ENCODE peak calls at places on chromosomes 4 and X, in four cellular contexts. G is GM12878, V is K562, P is HepG2. N is an unnamed sample.
A peak's percentile ranks its signal among the peaks of the same experiment; 100 is the strongest.

GRCh38 chrX:101416691-101417090 is 8.7 kb downstream of the HNRNPH2 start:
- DNase-seq in G (no peak), V (no peak), P (no peak), N (no peak)

GRCh38 chrX:63503541-63503940 is 152.4 kb upstream of the SPIN4 start:
- DNase-seq in G (no peak), V (no peak), P (no peak), N (no peak)

GRCh38 chr4:176185068-176185467 is 10.3 kb downstream of the SPATA4 start:
- DNase-seq in G (no peak), V (no peak), P (no peak), N (no peak)

GRCh38 chr4:137310593-137311490 is 221.5 kb downstream of the PCDH18 start:
- DNase-seq in G (no peak), V (no peak), P (no peak), N (no peak)

GRCh38 chrX:137052641-137053235 is 18.9 kb upstream of the GPR101 start:
- DNase-seq in G (no peak), V (no peak), P (no peak), N (peak; percentile 19)

GRCh38 chr4:48635310-48635709 is 144.8 kb downstream of the FRYL start:
- DNase-seq in G (no peak), V (no peak), P (peak; percentile 9), N (no peak)

GRCh38 chr4:86974481-86975050 is 39.8 kb downstream of the AFF1 start:
- DNase-seq in G (no peak), V (no peak), P (no peak), N (no peak)

GRCh38 chr4:87461281-87461700 is 38.9 kb downstream of the NUDT9 start:
- DNase-seq in G (no peak), V (no peak), P (no peak), N (no peak)

GRCh38 chr4:39394706-39395105 is 12.0 kb upstream of the KLB start:
- DNase-seq in G (no peak), V (no peak), P (no peak), N (no peak)

GRCh38 chrX:69165116-69165651 is at the start of gene PJA1:
- DNase-seq in G (no peak), V (peak; percentile 58), P (peak; percentile 31), N (peak; percentile 62)

GRCh38 chr4:137705171-137705783 is 173.0 kb upstream of the PCDH18 start:
- DNase-seq in G (no peak), V (no peak), P (no peak), N (no peak)

GRCh38 chr4:111215755-111216154 is 592.9 kb upstream of the PITX2 start:
- DNase-seq in G (no peak), V (no peak), P (no peak), N (no peak)

GRCh38 chrX:113260474-113260873 is 419.8 kb upstream of the AMOT start:
- DNase-seq in G (no peak), V (peak; percentile 0), P (peak; percentile 1), N (no peak)

GRCh38 chr4:139669859-139670258 is 4.2 kb downstream of the MGST2 start:
- DNase-seq in G (no peak), V (no peak), P (no peak), N (no peak)

GRCh38 chr4:189656551-189657165 is 284.0 kb upstream of the FRG1 start:
- DNase-seq in G (no peak), V (no peak), P (no peak), N (no peak)

GRCh38 chr4:145731026-145731425 is 51.1 kb downstream of the C4orf51 start:
- DNase-seq in G (no peak), V (no peak), P (peak; percentile 77), N (no peak)

GRCh38 chr4:74328501-74328900 is 20.2 kb downstream of the EPGN start:
- DNase-seq in G (no peak), V (no peak), P (no peak), N (no peak)

GRCh38 chrX:110588164-110588563 is 207.5 kb downstream of the CHRDL1 start:
- DNase-seq in G (no peak), V (no peak), P (peak; percentile 1), N (no peak)

GRCh38 chr4:74042681-74043080 is 4.2 kb upstream of the CXCL3 start:
- DNase-seq in G (no peak), V (peak; percentile 26), P (no peak), N (no peak)

GRCh38 chr4:101418055-101418454 is 70.7 kb upstream of the PPP3CA start:
- DNase-seq in G (peak; percentile 51), V (no peak), P (no peak), N (no peak)

GRCh38 chrX:100829730-100830129 is 9.5 kb downstream of the CSTF2 start:
- DNase-seq in G (peak; percentile 45), V (no peak), P (no peak), N (no peak)

GRCh38 chr4:152516156-152516555 is 19.7 kb downstream of the FBXW7 start:
- DNase-seq in G (no peak), V (peak; percentile 26), P (no peak), N (peak; percentile 59)

GRCh38 chrX:70434352-70434866 is 10.2 kb upstream of the DLG3 start:
- DNase-seq in G (no peak), V (peak; percentile 91), P (peak; percentile 73), N (peak; percentile 91)

GRCh38 chr4:13641084-13641483 is 13.6 kb upstream of the BOD1L1 start:
- DNase-seq in G (no peak), V (no peak), P (no peak), N (no peak)

GRCh38 chr4:80213117-80213815 is 16.0 kb downstream of the PRDM8 start:
- DNase-seq in G (no peak), V (no peak), P (no peak), N (no peak)

GRCh38 chrX:105553118-105553517 is 269.2 kb upstream of the NRK start:
- DNase-seq in G (no peak), V (no peak), P (no peak), N (no peak)

GRCh38 chrX:154440623-154441357 is 3.2 kb upstream of the FAM50A start:
- DNase-seq in G (no peak), V (no peak), P (no peak), N (no peak)

GRCh38 chr4:24121395-24122175 is 231.7 kb upstream of the PPARGC1A start:
- DNase-seq in G (no peak), V (no peak), P (no peak), N (no peak)

GRCh38 chr4:2024683-2025082 is 15.9 kb upstream of the NELFA start:
- DNase-seq in G (no peak), V (no peak), P (no peak), N (no peak)

GRCh38 chrX:116238866-116239265 is 68.3 kb downstream of the AGTR2 start:
- DNase-seq in G (no peak), V (no peak), P (no peak), N (no peak)

GRCh38 chr4:158945529-158946108 is 157.3 kb upstream of the RAPGEF2 start:
- DNase-seq in G (no peak), V (peak; percentile 14), P (no peak), N (no peak)

GRCh38 chrX:66038115-66038514 is 1.8 kb downstream of the VSIG4 start:
- DNase-seq in G (no peak), V (no peak), P (no peak), N (no peak)

GRCh38 chrX:88101968-88102367 is 584.4 kb downstream of the KLHL4 start:
- DNase-seq in G (no peak), V (no peak), P (no peak), N (no peak)
- TF ChIP-seq CBFB in G (no peak), V (no peak), P (no peak), N (no peak)

DNA sequence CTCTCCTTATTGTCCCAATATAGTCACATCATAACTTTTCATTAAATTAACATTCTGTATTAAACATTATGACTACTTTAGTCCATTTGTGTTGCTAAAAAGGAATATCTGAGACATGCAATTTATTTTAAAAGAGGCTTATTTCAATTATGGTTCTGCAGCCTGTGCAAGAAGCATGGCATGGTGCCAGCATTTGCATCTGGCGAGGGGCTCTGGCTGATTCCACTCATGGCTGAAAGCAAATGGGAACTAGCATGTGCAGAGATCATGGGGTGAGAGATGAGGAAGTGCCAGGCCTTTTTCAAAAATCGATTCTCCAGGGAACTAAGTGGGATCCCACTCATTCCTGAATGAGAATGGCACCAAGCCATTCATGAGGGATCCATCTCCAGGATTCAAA is 476.3 kb upstream of the RPS6KA3 start:
- DNase-seq in G (no peak), V (no peak), P (no peak), N (no peak)
- TF ChIP-seq CBFB in G (no peak), V (no peak), P (no peak), N (no peak)

DNA sequence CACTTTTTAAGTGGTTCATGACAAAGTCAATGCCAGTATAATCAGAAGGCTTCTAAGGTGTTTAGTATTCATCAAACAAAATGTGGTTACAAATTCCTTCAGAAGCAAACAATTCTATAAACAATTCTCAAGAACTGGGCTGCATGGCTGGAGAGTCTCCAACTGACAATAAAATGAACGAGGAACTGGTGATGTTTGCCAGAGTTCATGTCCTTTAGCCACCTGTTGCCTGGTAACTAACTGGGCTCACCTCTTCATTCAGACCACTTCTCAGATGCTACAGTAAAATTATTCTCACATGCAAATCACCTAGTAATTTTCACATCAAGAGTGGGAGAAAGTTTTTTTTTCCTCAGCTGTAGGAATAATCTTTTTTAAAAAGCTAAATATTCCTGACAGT is 53.3 kb downstream of the CAMK2D start:
- DNase-seq in G (no peak), V (no peak), P (no peak), N (no peak)
- TF ChIP-seq CBFB in G (no peak), V (no peak), P (no peak), N (no peak)

DNA sequence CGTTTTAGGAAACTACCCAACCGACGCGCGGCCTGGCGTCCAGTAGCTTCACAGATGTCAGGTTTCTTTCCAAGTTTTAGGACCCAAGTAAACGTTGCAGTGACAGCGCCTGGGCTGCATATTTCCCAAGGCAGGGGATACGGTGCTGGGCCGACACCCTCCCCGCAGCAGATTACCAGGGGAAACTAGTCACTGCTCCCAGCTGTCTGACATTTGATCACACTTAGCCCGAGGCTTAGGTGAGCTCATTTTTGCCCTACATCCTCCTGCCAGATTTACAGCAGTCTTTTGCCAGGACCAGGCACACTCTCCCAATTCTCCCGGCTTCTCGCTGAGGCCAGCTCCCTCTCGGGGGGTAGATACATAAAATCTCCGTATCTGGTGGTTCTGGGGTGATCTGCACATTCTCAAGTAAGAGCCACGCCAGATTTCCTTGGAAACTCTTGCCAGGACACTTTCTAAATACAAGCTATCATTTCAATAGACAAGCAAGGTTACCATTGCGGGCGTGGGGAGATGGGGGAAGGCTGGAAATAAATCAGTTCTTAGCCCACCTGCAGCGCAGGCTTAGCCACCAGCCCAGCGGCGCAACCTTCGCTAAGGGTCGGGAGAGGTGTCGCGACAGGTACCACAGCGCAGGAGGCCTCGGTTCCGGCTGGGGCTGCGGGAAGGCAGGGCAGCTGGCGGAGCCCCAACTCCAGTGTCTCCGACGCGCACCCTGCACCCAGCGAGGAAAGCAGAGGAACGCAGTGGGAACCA is 2.5 kb upstream of the SOX3 start:
- DNase-seq in G (no peak), V (no peak), P (no peak), N (no peak)
- TF ChIP-seq CBFB in G (no peak), V (no peak), P (no peak), N (no peak)

N was measured in WTC11.